ENCODE peak calls at places on chromosomes 1 and 21, in five cellular contexts. Z is tibial artery, T is hepatocyte, M is cardiac fibroblast, B is GM10248. K is an unnamed sample.

GRCh38 chr1:61451214-61451968 is 273.6 kb downstream of the TM2D1 start:
- DNase-seq in M (no peak), Z (no peak), T (no peak), B (no peak), K (no peak)

GRCh38 chr1:38587734-38588133 is 271.8 kb downstream of the RRAGC start:
- DNase-seq in Z (no peak), B (no peak), M (no peak), T (no peak), K (no peak)

GRCh38 chr1:71930526-71930925 is 351.8 kb downstream of the NEGR1 start:
- DNase-seq in M (no peak), Z (no peak), T (no peak), B (no peak), K (peak)

GRCh38 chr1:84996846-84997666 is at the start of gene MCOLN2:
- DNase-seq in Z (no peak), M (no peak), B (peak), T (peak), K (no peak)

GRCh38 chr1:28718601-28719331 is 18.0 kb upstream of the YTHDF2 start:
- DNase-seq in M (peak), Z (no peak), T (peak), B (no peak), K (peak)

GRCh38 chr1:200483491-200484143 is 73.8 kb upstream of the ZNF281 start:
- DNase-seq in M (peak), B (peak), T (peak), Z (no peak), K (peak)

GRCh38 chr1:156484480-156485058 is 16.0 kb downstream of the MEF2D start:
- DNase-seq in M (no peak), T (no peak), Z (no peak), B (no peak), K (no peak)

GRCh38 chr1:84960371-84960770 is 36.5 kb downstream of the MCOLN2 start:
- DNase-seq in M (peak), B (no peak), Z (no peak), T (peak), K (peak)

GRCh38 chr1:205700865-205701401 is 20.6 kb upstream of the SLC45A3 start:
- DNase-seq in T (no peak), Z (no peak), M (peak), B (no peak), K (peak)

GRCh38 chr1:21332691-21333449 is 42.6 kb upstream of the ECE1 start:
- DNase-seq in B (no peak), M (no peak), T (no peak), Z (no peak), K (no peak)

GRCh38 chr21:45109831-45110492 is 35.6 kb downstream of the ADARB1 start:
- DNase-seq in B (peak), T (no peak), Z (peak), M (no peak), K (no peak)

GRCh38 chr21:29005696-29006095 is 13.0 kb upstream of the LTN1 start:
- DNase-seq in Z (no peak), B (no peak), M (no peak), T (no peak), K (no peak)

GRCh38 chr1:231702321-231702720 is 75.7 kb downstream of the DISC1 start:
- DNase-seq in B (no peak), Z (no peak), T (no peak), M (peak), K (peak)

GRCh38 chr1:62621907-62622306 is 24.6 kb downstream of the ANGPTL3 start:
- DNase-seq in M (peak), B (peak), T (peak), Z (no peak), K (peak)

GRCh38 chr1:223700388-223700918 is 11.9 kb upstream of the CAPN2 start:
- DNase-seq in Z (no peak), M (peak), T (no peak), B (no peak), K (peak)

GRCh38 chr1:197303463-197303862 is 35.4 kb downstream of the CRB1 start:
- DNase-seq in Z (no peak), M (no peak), T (no peak), B (no peak), K (no peak)

GRCh38 chr1:223455470-223455869 is 62.3 kb downstream of the CCDC185 start:
- DNase-seq in T (no peak), B (no peak), Z (no peak), M (no peak), K (no peak)

GRCh38 chr1:149844096-149844495 is 55.3 kb upstream of the BOLA1 start:
- DNase-seq in B (no peak), M (no peak), Z (no peak), T (peak), K (peak)

GRCh38 chr1:245310605-245311531 is 156.1 kb downstream of the KIF26B start:
- DNase-seq in B (peak), Z (no peak), T (peak), M (peak), K (peak)

GRCh38 chr1:15762546-15762945 is 4.0 kb downstream of the FBLIM1 start:
- DNase-seq in B (no peak), M (no peak), Z (no peak), T (no peak), K (no peak)

GRCh38 chr1:160400284-160400645 is at the start of gene VANGL2:
- DNase-seq in M (peak), T (peak), B (peak), Z (no peak), K (no peak)

GRCh38 chr1:117836069-117836468 is 93.4 kb downstream of the GDAP2 start:
- DNase-seq in B (no peak), T (no peak), M (no peak), Z (no peak), K (no peak)

GRCh38 chr1:180580237-180580636 is 21.5 kb downstream of the OVAAL start:
- DNase-seq in M (peak), B (no peak), T (peak), Z (no peak), K (no peak)

GRCh38 chr1:230303822-230304221 is 122.3 kb downstream of the PGBD5 start:
- DNase-seq in M (peak), T (no peak), Z (no peak), B (no peak), K (peak)
- TF ChIP-seq CTCF in M (no peak), T (no peak), Z (no peak), B (no peak), K (no peak)

DNA sequence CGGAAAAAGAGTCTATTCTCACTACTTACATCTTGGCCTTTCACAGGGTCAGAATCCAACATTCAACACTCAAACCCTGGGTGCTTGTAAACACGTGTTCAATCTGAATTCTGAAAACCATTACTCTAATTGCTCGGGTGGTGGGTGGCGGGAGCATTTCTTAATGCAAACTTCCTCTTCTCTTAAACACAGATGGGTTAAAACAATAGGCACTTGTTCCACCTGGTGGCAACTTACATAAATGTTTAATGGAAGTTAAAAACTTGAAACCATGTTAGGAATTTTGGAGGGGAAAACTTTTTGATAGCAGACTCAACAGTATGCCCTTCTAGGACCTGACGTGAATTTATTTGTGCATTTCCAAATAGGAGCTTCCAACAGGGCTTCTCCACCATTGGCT is 23.4 kb upstream of the TDRD10 start:
- DNase-seq in T (peak), M (peak), B (peak), Z (no peak), K (peak)
- TF ChIP-seq CTCF in T (peak), M (no peak), B (peak), Z (no peak), K (no peak)

GRCh38 chr1:3319874-3320245 is 134.6 kb upstream of the ARHGEF16 start:
- DNase-seq in B (peak), Z (no peak), M (peak), T (peak), K (peak)
- TF ChIP-seq CTCF in B (no peak), Z (peak), M (peak), T (peak), K (peak)

DNA sequence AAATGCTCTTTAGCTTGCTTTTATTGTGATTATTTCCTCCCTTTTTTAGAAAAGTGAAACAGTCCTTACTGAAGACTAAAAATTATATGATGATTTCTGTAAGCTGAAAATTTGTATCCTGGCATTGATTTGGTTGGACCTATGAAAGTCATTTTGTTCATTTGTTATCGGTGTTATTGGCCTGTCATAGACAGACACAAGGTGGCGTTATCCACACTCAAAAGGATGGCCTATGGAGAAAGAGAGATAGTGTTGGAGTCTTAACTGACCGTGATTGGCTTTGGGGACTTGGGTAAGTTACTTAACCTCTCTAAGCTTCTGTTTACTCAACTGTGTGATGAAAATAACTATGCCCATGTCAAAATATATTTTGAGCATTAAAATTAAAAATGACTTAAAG is 203.6 kb upstream of the CHODL start:
- DNase-seq in T (peak), B (no peak), M (peak), Z (no peak), K (no peak)
- TF ChIP-seq CTCF in T (peak), B (peak), M (no peak), Z (no peak), K (no peak)

K was measured in fibroblast of the aortic adventitia.